ENCODE peak calls at places on chromosomes 4 and X, in eight cellular contexts. P is hepatocyte; E is BE2C; Z is stimulated activated CD4-positive, alpha-beta T cell treated with anti-CD3 and anti-CD28 coated beads, Interleukin-4, amount 100 ng/mL, for 4 hours; M is HT-29; D is activated CD4-positive, CD25-positive, alpha-beta regulatory T cell; T is HCEC 1CT; X is HS-5. G is an unnamed sample.

GRCh38 chrX:148412006-148412405 is 88.4 kb upstream of the AFF2 start:
- DNase-seq in T (no peak), E (no peak), Z (no peak), D (no peak), X (no peak), M (no peak), P (no peak), G (no peak)

GRCh38 chr4:187179086-187180070 is 455.7 kb upstream of the FAT1 start:
- DNase-seq in M (no peak), X (no peak), Z (no peak), T (no peak), E (no peak), D (no peak), P (no peak), G (no peak)

GRCh38 chrX:150489359-150490015 is 78.9 kb upstream of the MTM1 start:
- DNase-seq in E (no peak), P (no peak), T (no peak), X (no peak), D (no peak), Z (no peak), M (no peak), G (no peak)

GRCh38 chr4:58247792-58248191 is 1137.6 kb upstream of the IGFBP7 start:
- DNase-seq in Z (no peak), P (peak), E (no peak), T (no peak), M (peak), X (no peak), D (no peak), G (no peak)

GRCh38 chr4:102338405-102338804 is 6.9 kb downstream of the SLC39A8 start:
- DNase-seq in T (peak), Z (no peak), X (no peak), P (no peak), D (no peak), M (no peak), E (no peak), G (no peak)

GRCh38 chrX:132614297-132614696 is 125.5 kb upstream of the MBNL3 start:
- DNase-seq in X (no peak), D (no peak), M (peak), P (no peak), E (peak), T (peak), Z (no peak), G (no peak)

GRCh38 chrX:83511208-83511607 is 3.1 kb downstream of the POU3F4 start:
- DNase-seq in D (no peak), M (no peak), Z (no peak), E (no peak), X (no peak), T (no peak), P (no peak), G (no peak)

GRCh38 chrX:39327255-39327654 is 526.0 kb downstream of the MID1IP1 start:
- DNase-seq in P (no peak), D (no peak), M (no peak), E (no peak), T (no peak), Z (no peak), X (no peak), G (no peak)

GRCh38 chr4:6478546-6479220 is 6.3 kb upstream of the PPP2R2C start:
- DNase-seq in T (no peak), E (no peak), Z (no peak), X (no peak), P (no peak), M (no peak), D (no peak), G (no peak)

GRCh38 chrX:11380187-11380586 is 87.0 kb downstream of the AMELX start:
- DNase-seq in P (no peak), M (no peak), D (no peak), T (peak), Z (no peak), X (no peak), E (no peak), G (no peak)

GRCh38 chr4:21901831-21902230 is 46.7 kb downstream of the KCNIP4 start:
- DNase-seq in M (no peak), P (no peak), T (peak), D (no peak), E (no peak), Z (no peak), X (peak), G (no peak)

GRCh38 chr4:111943796-111944203 is 201.5 kb upstream of the FAM241A start:
- DNase-seq in D (no peak), M (peak), X (no peak), P (peak), T (peak), E (peak), Z (no peak), G (no peak)

GRCh38 chr4:181659202-181659601 is 584.0 kb upstream of the TENM3 start:
- DNase-seq in D (no peak), E (no peak), T (peak), X (no peak), M (no peak), P (no peak), Z (no peak), G (no peak)

GRCh38 chr4:159390648-159391047 is 287.8 kb downstream of the RAPGEF2 start:
- DNase-seq in Z (no peak), T (peak), E (no peak), P (peak), M (peak), X (peak), D (no peak), G (no peak)

GRCh38 chrX:139106111-139106510 is 394.6 kb upstream of the FGF13 start:
- DNase-seq in Z (no peak), P (peak), M (no peak), D (no peak), E (no peak), T (peak), X (peak), G (no peak)

GRCh38 chrX:141701081-141701480 is 2.5 kb upstream of the SPANXD start:
- DNase-seq in Z (no peak), T (no peak), D (no peak), M (no peak), X (no peak), P (no peak), E (no peak), G (no peak)